ENCODE peak calls at places on chromosomes 12 and 14, in eight cellular contexts. One of them, this sample, is unnamed.

GRCh38 chr12:79643821-79644220 is 46.9 kb downstream of the PAWR start:
- DNase-seq in HL-60: no peak
- DNase-seq in HCT116: no peak
- DNase-seq in Panc1: no peak
- DNase-seq in GM12891: no peak
- DNase-seq in spleen: no peak
- DNase-seq in breast epithelium: no peak
- DNase-seq in GM23338: no peak
- DNase-seq in this sample: no peak

GRCh38 chr12:68454855-68455254 is 122.7 kb upstream of the MDM1 start:
- DNase-seq in HL-60: no peak
- DNase-seq in HCT116: no peak
- DNase-seq in Panc1: no peak
- DNase-seq in GM12891: no peak
- DNase-seq in spleen: no peak
- DNase-seq in breast epithelium: no peak
- DNase-seq in GM23338: no peak
- DNase-seq in this sample: no peak

GRCh38 chr14:72521045-72521444 is 372.9 kb downstream of the DPF3 start:
- DNase-seq in HL-60: no peak
- DNase-seq in HCT116: no peak
- DNase-seq in Panc1: no peak
- DNase-seq in GM12891: no peak
- DNase-seq in spleen: no peak
- DNase-seq in breast epithelium: no peak
- DNase-seq in GM23338: no peak
- DNase-seq in this sample: no peak

GRCh38 chr14:50362791-50363733 is 33.6 kb downstream of the CDKL1 start:
- DNase-seq in HL-60: peak; percentile 25
- DNase-seq in HCT116: no peak
- DNase-seq in Panc1: no peak
- DNase-seq in GM12891: no peak
- DNase-seq in spleen: peak; percentile 74
- DNase-seq in breast epithelium: no peak
- DNase-seq in GM23338: no peak
- DNase-seq in this sample: no peak

GRCh38 chr12:132362966-132363660 is 33.7 kb upstream of the GALNT9 start:
- DNase-seq in HL-60: no peak
- DNase-seq in HCT116: no peak
- DNase-seq in Panc1: no peak
- DNase-seq in GM12891: no peak
- DNase-seq in spleen: peak; percentile 61
- DNase-seq in breast epithelium: no peak
- DNase-seq in GM23338: no peak
- DNase-seq in this sample: no peak

GRCh38 chr12:15937902-15938301 is 26.8 kb downstream of the DERA start:
- DNase-seq in HL-60: no peak
- DNase-seq in HCT116: no peak
- DNase-seq in Panc1: no peak
- DNase-seq in GM12891: no peak
- DNase-seq in spleen: no peak
- DNase-seq in breast epithelium: no peak
- DNase-seq in GM23338: no peak
- DNase-seq in this sample: no peak

GRCh38 chr14:69644814-69645213 is 33.4 kb downstream of the SUSD6 start:
- DNase-seq in HL-60: no peak
- DNase-seq in HCT116: no peak
- DNase-seq in Panc1: no peak
- DNase-seq in GM12891: no peak
- DNase-seq in spleen: no peak
- DNase-seq in breast epithelium: no peak
- DNase-seq in GM23338: no peak
- DNase-seq in this sample: no peak

GRCh38 chr12:14399871-14400270 is 34.4 kb downstream of the ATF7IP start:
- DNase-seq in HL-60: no peak
- DNase-seq in HCT116: no peak
- DNase-seq in Panc1: no peak
- DNase-seq in GM12891: no peak
- DNase-seq in spleen: no peak
- DNase-seq in breast epithelium: no peak
- DNase-seq in GM23338: no peak
- DNase-seq in this sample: no peak

GRCh38 chr12:80443974-80444666 is at the start of gene PTPRQ:
- DNase-seq in HL-60: no peak
- DNase-seq in HCT116: no peak
- DNase-seq in Panc1: no peak
- DNase-seq in GM12891: no peak
- DNase-seq in spleen: no peak
- DNase-seq in breast epithelium: no peak
- DNase-seq in GM23338: no peak
- DNase-seq in this sample: no peak

GRCh38 chr12:46382974-46383653 is 10.5 kb upstream of the SLC38A2 start:
- DNase-seq in HL-60: peak; percentile 95
- DNase-seq in HCT116: peak; percentile 94
- DNase-seq in Panc1: no peak
- DNase-seq in GM12891: peak; percentile 68
- DNase-seq in spleen: peak; percentile 98
- DNase-seq in breast epithelium: peak; percentile 95
- DNase-seq in GM23338: peak; percentile 95
- DNase-seq in this sample: peak; percentile 98

GRCh38 chr12:99111600-99111999 is 466.5 kb downstream of the APAF1 start:
- DNase-seq in HL-60: no peak
- DNase-seq in HCT116: no peak
- DNase-seq in Panc1: no peak
- DNase-seq in GM12891: no peak
- DNase-seq in spleen: no peak
- DNase-seq in breast epithelium: no peak
- DNase-seq in GM23338: peak; percentile 59
- DNase-seq in this sample: no peak

GRCh38 chr12:25495336-25496097 is 57.6 kb downstream of the LMNTD1 start:
- DNase-seq in HL-60: no peak
- DNase-seq in HCT116: no peak
- DNase-seq in Panc1: no peak
- DNase-seq in GM12891: no peak
- DNase-seq in spleen: no peak
- DNase-seq in breast epithelium: no peak
- DNase-seq in GM23338: no peak
- DNase-seq in this sample: no peak

GRCh38 chr12:97854477-97854876 is 391.9 kb downstream of the RMST start:
- DNase-seq in HL-60: no peak
- DNase-seq in HCT116: no peak
- DNase-seq in Panc1: no peak
- DNase-seq in GM12891: no peak
- DNase-seq in spleen: no peak
- DNase-seq in breast epithelium: no peak
- DNase-seq in GM23338: no peak
- DNase-seq in this sample: no peak

GRCh38 chr14:95601650-95602049 is 66.8 kb downstream of the GLRX5 start:
- DNase-seq in HL-60: no peak
- DNase-seq in HCT116: no peak
- DNase-seq in Panc1: no peak
- DNase-seq in GM12891: no peak
- DNase-seq in spleen: no peak
- DNase-seq in breast epithelium: no peak
- DNase-seq in GM23338: no peak
- DNase-seq in this sample: no peak

GRCh38 chr12:81450920-81451739 is 308.0 kb downstream of the PPFIA2 start:
- DNase-seq in HL-60: peak; percentile 29
- DNase-seq in HCT116: peak; percentile 76
- DNase-seq in Panc1: peak; percentile 12
- DNase-seq in GM12891: no peak
- DNase-seq in spleen: no peak
- DNase-seq in breast epithelium: no peak
- DNase-seq in GM23338: peak; percentile 95
- DNase-seq in this sample: no peak

GRCh38 chr14:31207287-31207745 is 277 bp downstream of the HECTD1 start:
- DNase-seq in HL-60: no peak
- DNase-seq in HCT116: no peak
- DNase-seq in Panc1: no peak
- DNase-seq in GM12891: no peak
- DNase-seq in spleen: peak; percentile 98
- DNase-seq in breast epithelium: peak; percentile 74
- DNase-seq in GM23338: no peak
- DNase-seq in this sample: no peak

GRCh38 chr12:66627270-66627987 is 51.4 kb downstream of the GRIP1 start:
- DNase-seq in HL-60: no peak
- DNase-seq in HCT116: no peak
- DNase-seq in Panc1: no peak
- DNase-seq in GM12891: no peak
- DNase-seq in spleen: no peak
- DNase-seq in breast epithelium: no peak
- DNase-seq in GM23338: no peak
- DNase-seq in this sample: no peak
- TF ChIP-seq POLR2AphosphoS5 in HL-60: no peak
- TF ChIP-seq POLR2AphosphoS5 in HCT116: no peak
- TF ChIP-seq POLR2AphosphoS5 in Panc1: no peak
- TF ChIP-seq POLR2AphosphoS5 in GM12891: no peak
- TF ChIP-seq POLR2AphosphoS5 in spleen: no peak
- TF ChIP-seq POLR2AphosphoS5 in breast epithelium: no peak
- TF ChIP-seq POLR2AphosphoS5 in GM23338: no peak
- TF ChIP-seq POLR2AphosphoS5 in this sample: no peak

GRCh38 chr14:61360796-61361526 is 39.6 kb downstream of the PRKCH start:
- DNase-seq in HL-60: no peak
- DNase-seq in HCT116: no peak
- DNase-seq in Panc1: no peak
- DNase-seq in GM12891: no peak
- DNase-seq in spleen: no peak
- DNase-seq in breast epithelium: no peak
- DNase-seq in GM23338: no peak
- DNase-seq in this sample: no peak

GRCh38 chr14:61358812-61359211 is 37.4 kb downstream of the PRKCH start:
- DNase-seq in HL-60: no peak
- DNase-seq in HCT116: no peak
- DNase-seq in Panc1: no peak
- DNase-seq in GM12891: no peak
- DNase-seq in spleen: no peak
- DNase-seq in breast epithelium: no peak
- DNase-seq in GM23338: no peak
- DNase-seq in this sample: no peak

GRCh38 chr14:61365667-61366194 is 44.4 kb downstream of the PRKCH start:
- DNase-seq in HL-60: no peak
- DNase-seq in HCT116: no peak
- DNase-seq in Panc1: no peak
- DNase-seq in GM12891: no peak
- DNase-seq in spleen: no peak
- DNase-seq in breast epithelium: no peak
- DNase-seq in GM23338: no peak
- DNase-seq in this sample: no peak

GRCh38 chr14:61364243-61364642 is 42.9 kb downstream of the PRKCH start:
- DNase-seq in HL-60: no peak
- DNase-seq in HCT116: no peak
- DNase-seq in Panc1: no peak
- DNase-seq in GM12891: no peak
- DNase-seq in spleen: no peak
- DNase-seq in breast epithelium: no peak
- DNase-seq in GM23338: no peak
- DNase-seq in this sample: no peak

GRCh38 chr14:61362072-61362750 is 40.8 kb downstream of the PRKCH start:
- DNase-seq in HL-60: no peak
- DNase-seq in HCT116: no peak
- DNase-seq in Panc1: no peak
- DNase-seq in GM12891: no peak
- DNase-seq in spleen: no peak
- DNase-seq in breast epithelium: no peak
- DNase-seq in GM23338: peak; percentile 22
- DNase-seq in this sample: no peak
- TF ChIP-seq POLR2AphosphoS5 in HL-60: no peak
- TF ChIP-seq POLR2AphosphoS5 in HCT116: no peak
- TF ChIP-seq POLR2AphosphoS5 in Panc1: no peak
- TF ChIP-seq POLR2AphosphoS5 in GM12891: no peak
- TF ChIP-seq POLR2AphosphoS5 in spleen: no peak
- TF ChIP-seq POLR2AphosphoS5 in breast epithelium: no peak
- TF ChIP-seq POLR2AphosphoS5 in GM23338: no peak
- TF ChIP-seq POLR2AphosphoS5 in this sample: no peak

GRCh38 chr14:61526405-61527312 is 168.7 kb upstream of the HIF1A start:
- DNase-seq in HL-60: no peak
- DNase-seq in HCT116: no peak
- DNase-seq in Panc1: no peak
- DNase-seq in GM12891: no peak
- DNase-seq in spleen: peak; percentile 72
- DNase-seq in breast epithelium: peak; percentile 85
- DNase-seq in GM23338: no peak
- DNase-seq in this sample: no peak
- TF ChIP-seq POLR2AphosphoS5 in HL-60: no peak
- TF ChIP-seq POLR2AphosphoS5 in HCT116: no peak
- TF ChIP-seq POLR2AphosphoS5 in Panc1: no peak
- TF ChIP-seq POLR2AphosphoS5 in GM12891: no peak
- TF ChIP-seq POLR2AphosphoS5 in spleen: peak; percentile 68
- TF ChIP-seq POLR2AphosphoS5 in breast epithelium: peak; percentile 43
- TF ChIP-seq POLR2AphosphoS5 in GM23338: no peak
- TF ChIP-seq POLR2AphosphoS5 in this sample: no peak

GRCh38 chr14:22973217-22974032 is 8.9 kb downstream of the AJUBA start:
- DNase-seq in HL-60: peak; percentile 41
- DNase-seq in HCT116: no peak
- DNase-seq in Panc1: no peak
- DNase-seq in GM12891: peak; percentile 30
- DNase-seq in spleen: no peak
- DNase-seq in breast epithelium: no peak
- DNase-seq in GM23338: peak; percentile 77
- DNase-seq in this sample: peak; percentile 55
- TF ChIP-seq POLR2AphosphoS5 in HL-60: no peak
- TF ChIP-seq POLR2AphosphoS5 in HCT116: no peak
- TF ChIP-seq POLR2AphosphoS5 in Panc1: no peak
- TF ChIP-seq POLR2AphosphoS5 in GM12891: no peak
- TF ChIP-seq POLR2AphosphoS5 in spleen: no peak
- TF ChIP-seq POLR2AphosphoS5 in breast epithelium: no peak
- TF ChIP-seq POLR2AphosphoS5 in GM23338: no peak
- TF ChIP-seq POLR2AphosphoS5 in this sample: no peak

GRCh38 chr14:82757775-82758174 is 1224.1 kb upstream of the SEL1L start:
- DNase-seq in HL-60: no peak
- DNase-seq in HCT116: no peak
- DNase-seq in Panc1: no peak
- DNase-seq in GM12891: no peak
- DNase-seq in spleen: no peak
- DNase-seq in breast epithelium: no peak
- DNase-seq in GM23338: no peak
- DNase-seq in this sample: no peak

GRCh38 chr14:82755923-82756322 is 1222.3 kb upstream of the SEL1L start:
- DNase-seq in HL-60: no peak
- DNase-seq in HCT116: no peak
- DNase-seq in Panc1: no peak
- DNase-seq in GM12891: no peak
- DNase-seq in spleen: no peak
- DNase-seq in breast epithelium: no peak
- DNase-seq in GM23338: no peak
- DNase-seq in this sample: no peak

GRCh38 chr14:82759691-82760090 is 1226.0 kb upstream of the SEL1L start:
- DNase-seq in HL-60: no peak
- DNase-seq in HCT116: no peak
- DNase-seq in Panc1: no peak
- DNase-seq in GM12891: no peak
- DNase-seq in spleen: no peak
- DNase-seq in breast epithelium: no peak
- DNase-seq in GM23338: no peak
- DNase-seq in this sample: no peak

GRCh38 chr14:82755476-82755875 is 1221.8 kb upstream of the SEL1L start:
- DNase-seq in HL-60: no peak
- DNase-seq in HCT116: no peak
- DNase-seq in Panc1: no peak
- DNase-seq in GM12891: no peak
- DNase-seq in spleen: no peak
- DNase-seq in breast epithelium: no peak
- DNase-seq in GM23338: no peak
- DNase-seq in this sample: no peak
- TF ChIP-seq POLR2AphosphoS5 in HL-60: no peak
- TF ChIP-seq POLR2AphosphoS5 in HCT116: no peak
- TF ChIP-seq POLR2AphosphoS5 in Panc1: no peak
- TF ChIP-seq POLR2AphosphoS5 in GM12891: no peak
- TF ChIP-seq POLR2AphosphoS5 in spleen: no peak
- TF ChIP-seq POLR2AphosphoS5 in breast epithelium: no peak
- TF ChIP-seq POLR2AphosphoS5 in GM23338: no peak
- TF ChIP-seq POLR2AphosphoS5 in this sample: no peak